ENCODE peak calls at places on chromosome 14, in five cellular contexts. O is GM12878, Z is ascending aorta, B is pancreas, U is ovary. W is an unnamed sample.

GRCh38 chr14:74400328-74400727 is 25.7 kb downstream of the SYNDIG1L start:
- DNase-seq in O (no peak), B (no peak), Z (no peak), U (no peak), W (no peak)

GRCh38 chr14:100150932-100151587 is 8.4 kb downstream of the DEGS2 start:
- DNase-seq in B (no peak), U (no peak), O (no peak), Z (no peak), W (no peak)

GRCh38 chr14:24435998-24436354 is 6.2 kb downstream of the KHNYN start:
- DNase-seq in Z (no peak), B (no peak), O (no peak), U (no peak), W (no peak)

GRCh38 chr14:23175823-23176222 is 7.6 kb downstream of the SLC7A8 start:
- DNase-seq in Z (no peak), B (no peak), O (no peak), U (no peak), W (peak; percentile 15)

GRCh38 chr14:100375273-100375962 is 52.3 kb downstream of the SLC25A47 start:
- DNase-seq in O (peak; percentile 76), Z (peak; percentile 54), U (no peak), B (peak; percentile 37), W (peak; percentile 77)

GRCh38 chr14:77311217-77311616 is 9.5 kb downstream of the POMT2 start:
- DNase-seq in U (no peak), B (no peak), O (no peak), Z (no peak), W (no peak)

GRCh38 chr14:52356025-52356424 is 41.9 kb downstream of the PTGER2 start:
- DNase-seq in B (no peak), Z (no peak), O (no peak), U (no peak), W (no peak)

GRCh38 chr14:104134061-104134965 is 4.1 kb upstream of the KIF26A start:
- DNase-seq in Z (no peak), O (no peak), B (peak; percentile 17), U (peak; percentile 7), W (no peak)

GRCh38 chr14:92121207-92121669 is 268 bp downstream of the NDUFB1 start:
- DNase-seq in U (no peak), O (no peak), B (peak; percentile 42), Z (no peak), W (no peak)

GRCh38 chr14:103121846-103122577 is 1.2 kb upstream of the TNFAIP2 start:
- DNase-seq in Z (peak; percentile 68), U (peak; percentile 77), B (peak; percentile 90), O (no peak), W (peak; percentile 60)

GRCh38 chr14:61560323-61560722 is 135.0 kb upstream of the HIF1A start:
- DNase-seq in O (no peak), U (no peak), Z (no peak), B (no peak), W (no peak)

GRCh38 chr14:60723218-60724079 is 702 bp downstream of the SIX4 start:
- DNase-seq in B (peak; percentile 63), Z (no peak), U (peak; percentile 43), O (no peak), W (peak; percentile 53)

GRCh38 chr14:103699901-103700752 is 15.1 kb downstream of the XRCC3 start:
- DNase-seq in U (no peak), B (no peak), O (no peak), Z (no peak), W (no peak)

GRCh38 chr14:35829449-35829848 is 3.3 kb downstream of the BRMS1L start:
- DNase-seq in O (no peak), U (no peak), B (no peak), Z (no peak), W (no peak)

GRCh38 chr14:75939200-75939599 is 42.6 kb downstream of the TGFB3 start:
- DNase-seq in B (no peak), U (no peak), O (no peak), Z (no peak), W (no peak)

GRCh38 chr14:78005325-78005724 is 164.8 kb upstream of the NRXN3 start:
- DNase-seq in O (peak; percentile 51), B (no peak), U (no peak), Z (no peak), W (no peak)

GRCh38 chr14:65193891-65194290 is 91.6 kb upstream of the MAX start:
- DNase-seq in U (no peak), O (no peak), B (no peak), Z (no peak), W (no peak)
- H3K4me3 ChIP-seq in U (no peak overlapping the region), O (no peak overlapping the region), B (no peak overlapping the region), Z (no peak overlapping the region), W (no peak overlapping the region)

DNA sequence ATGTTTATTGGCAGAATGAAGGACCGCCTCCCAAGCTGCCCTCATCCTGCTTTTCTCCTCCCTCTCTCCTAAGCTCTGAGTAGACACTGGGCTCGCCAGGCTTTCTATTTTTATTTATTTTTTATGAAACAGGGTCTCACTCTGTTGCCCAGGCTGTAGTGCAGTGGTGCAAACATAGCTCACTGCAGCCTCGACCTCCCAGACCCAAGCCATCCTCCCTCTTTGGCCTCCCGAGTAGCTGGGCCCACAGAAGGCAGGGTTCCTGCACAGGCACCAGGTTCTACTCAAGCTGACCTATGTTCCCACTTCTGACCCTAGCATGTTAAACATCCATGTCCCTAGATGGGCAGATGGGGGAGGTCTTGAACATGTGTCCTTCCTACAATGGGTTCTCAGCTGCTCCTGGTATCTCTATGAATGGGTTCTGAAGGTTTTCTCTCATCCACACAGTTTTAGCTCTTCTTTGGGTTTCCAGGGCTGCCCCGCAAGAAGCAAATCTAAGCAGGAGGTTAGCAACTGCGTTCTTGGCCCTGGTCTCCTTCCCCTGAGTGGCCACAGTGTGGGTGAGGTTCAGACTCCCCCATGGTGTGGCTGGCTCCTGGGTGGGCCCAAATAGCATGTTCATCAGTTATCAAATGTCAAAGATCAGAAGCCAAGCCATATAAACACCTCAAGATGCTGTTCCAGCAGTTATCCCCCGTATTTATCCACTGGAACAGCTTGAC is 167.3 kb downstream of the ZFP36L1 start:
- DNase-seq in O (no peak), U (no peak), Z (no peak), B (no peak), W (no peak)
- H3K27ac ChIP-seq in O (no peak overlapping the region), U (no peak overlapping the region), Z (peak overlapping the region; percentile 75), B (no peak overlapping the region), W (no peak overlapping the region)

GRCh38 chr14:55645148-55645547 is 65.1 kb downstream of the KTN1 start:
- DNase-seq in B (no peak), U (no peak), O (no peak), Z (no peak), W (no peak)
- H3K36me3 ChIP-seq in B (peaks cover 15% of the 10 kb centered on the region), U (no peaks in the 10 kb centered on the region), O (peaks cover 6% of the 10 kb centered on the region), Z (peaks cover 51% of the 10 kb centered on the region), W (peaks cover 84% of the 10 kb centered on the region)

DNA sequence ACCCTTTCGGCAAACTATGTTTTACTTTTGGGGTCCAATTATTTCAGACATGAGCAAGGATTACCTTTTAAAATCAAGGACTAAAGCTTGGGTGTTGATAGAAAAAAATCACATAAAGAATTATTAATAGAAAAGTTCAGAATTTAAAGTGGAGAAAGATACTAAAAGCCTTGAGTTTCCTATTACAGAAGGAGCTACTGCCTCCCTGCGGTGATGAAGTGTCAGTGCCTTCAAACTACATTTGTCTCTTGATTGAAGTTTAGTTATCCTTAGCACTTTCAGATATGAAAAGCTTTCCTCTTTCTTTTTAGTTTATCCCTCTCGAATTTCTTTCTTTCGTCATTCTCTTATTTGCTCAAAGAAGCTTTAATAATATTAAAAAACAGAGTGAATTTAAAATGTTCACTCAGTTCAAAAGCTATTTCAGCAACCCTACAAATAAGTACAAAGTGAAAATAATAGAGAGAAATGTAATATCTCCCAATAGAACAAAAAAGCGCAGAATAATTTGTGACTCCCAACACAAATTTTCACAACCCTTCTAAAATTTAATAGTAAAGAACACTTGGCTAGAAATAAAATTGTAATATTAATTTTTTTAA is 87.6 kb downstream of the SEC23A start:
- DNase-seq in B (no peak), Z (no peak), U (no peak), O (no peak), W (no peak)
- H3K4me3 ChIP-seq in B (no peak overlapping the region), Z (no peak overlapping the region), U (no peak overlapping the region), O (no peak overlapping the region), W (no peak overlapping the region)

W was measured in SJSA1.